ENCODE peak calls at places on chromosomes 2 and 18, in nine cellular contexts. O, W, I, X, N, L, B, K and Y are unnamed samples. For H3K4me1, the result is how much of the 10 kb centered on the place peaks cover.

GRCh38 chr2:207854484-207855386 is 85.0 kb upstream of the FZD5 start:
- DNase-seq in L (no peak), K (no peak), X (no peak), B (no peak), N (no peak), W (no peak), O (no peak), I (no peak), Y (no peak)

GRCh38 chr2:203997481-203997880 is 60.9 kb downstream of the ICOS start:
- DNase-seq in I (no peak), K (no peak), L (no peak), N (no peak), B (no peak), O (no peak), X (no peak), W (no peak), Y (no peak)

GRCh38 chr18:58666176-58666575 is 5.1 kb upstream of the MALT1 start:
- DNase-seq in B (no peak), N (no peak), K (no peak), O (no peak), L (no peak), W (no peak), I (no peak), X (no peak), Y (no peak)

GRCh38 chr2:161796192-161796591 is 172.0 kb downstream of the SLC4A10 start:
- DNase-seq in N (no peak), I (no peak), W (no peak), K (peak), X (no peak), L (peak), B (no peak), O (peak), Y (no peak)

GRCh38 chr2:144183744-144184143 is 336.2 kb downstream of the ZEB2 start:
- DNase-seq in I (no peak), W (no peak), L (no peak), O (no peak), N (no peak), X (no peak), K (no peak), B (no peak), Y (no peak)

GRCh38 chr2:121699421-121700328 is 37.0 kb downstream of the NIFK start:
- DNase-seq in X (no peak), L (peak), B (no peak), K (peak), O (peak), N (no peak), I (peak), W (peak), Y (peak)

GRCh38 chr2:175805442-175806114 is 196.5 kb downstream of the LNPK start:
- DNase-seq in N (no peak), L (no peak), K (no peak), W (no peak), B (no peak), X (no peak), I (no peak), O (no peak), Y (no peak)

GRCh38 chr18:44518666-44519065 is 162.0 kb upstream of the SETBP1 start:
- DNase-seq in K (no peak), O (no peak), W (no peak), N (no peak), B (no peak), I (no peak), L (no peak), X (no peak), Y (no peak)

GRCh38 chr18:69400253-69400975 is at the start of gene DOK6:
- DNase-seq in N (peak), X (peak), I (peak), L (no peak), B (peak), W (no peak), K (peak), O (peak), Y (peak)

GRCh38 chr2:173196080-173196479 is 120.4 kb downstream of the MAP3K20 start:
- DNase-seq in I (no peak), N (no peak), X (peak), W (no peak), L (no peak), O (no peak), B (no peak), K (no peak), Y (no peak)

GRCh38 chr2:205743137-205743536 is 60.8 kb downstream of the NRP2 start:
- DNase-seq in L (no peak), I (no peak), X (no peak), O (no peak), W (no peak), B (no peak), K (no peak), N (no peak), Y (no peak)

GRCh38 chr2:48779019-48779418 is 23.5 kb upstream of the LHCGR start:
- DNase-seq in L (no peak), B (no peak), N (no peak), W (no peak), O (no peak), X (no peak), K (no peak), I (no peak), Y (no peak)

GRCh38 chr2:230135126-230135525 is 66.4 kb upstream of the SLC16A14 start:
- DNase-seq in X (no peak), K (no peak), L (no peak), W (no peak), B (no peak), I (no peak), N (no peak), O (no peak), Y (no peak)

GRCh38 chr2:191514613-191515012 is 163.3 kb upstream of the NABP1 start:
- DNase-seq in I (no peak), L (no peak), X (no peak), B (no peak), W (no peak), K (no peak), O (no peak), N (no peak), Y (no peak)

GRCh38 chr2:96207778-96208143 is 866 bp downstream of the STARD7 start:
- DNase-seq in W (no peak), L (no peak), N (no peak), I (no peak), K (no peak), X (no peak), O (no peak), B (no peak), Y (no peak)

GRCh38 chr2:112923967-112924338 is 13.0 kb downstream of the IL37 start:
- DNase-seq in N (no peak), K (no peak), W (no peak), B (no peak), X (no peak), O (no peak), I (no peak), L (no peak), Y (no peak)

GRCh38 chr2:1369905-1370304 is 43.4 kb upstream of the TPO start:
- DNase-seq in K (no peak), N (no peak), B (no peak), L (no peak), W (no peak), O (no peak), X (no peak), I (no peak), Y (no peak)

GRCh38 chr2:1371066-1371465 is 42.2 kb upstream of the TPO start:
- DNase-seq in N (no peak), W (no peak), I (no peak), L (no peak), O (peak), X (no peak), K (no peak), B (no peak), Y (no peak)

GRCh38 chr2:1374281-1374680 is 39.0 kb upstream of the TPO start:
- DNase-seq in B (no peak), I (no peak), O (no peak), L (no peak), K (no peak), X (no peak), N (no peak), W (no peak), Y (no peak)

GRCh38 chr2:1377473-1377872 is 35.8 kb upstream of the TPO start:
- DNase-seq in W (no peak), N (no peak), L (no peak), K (no peak), B (no peak), X (no peak), I (no peak), O (no peak), Y (no peak)

DNA sequence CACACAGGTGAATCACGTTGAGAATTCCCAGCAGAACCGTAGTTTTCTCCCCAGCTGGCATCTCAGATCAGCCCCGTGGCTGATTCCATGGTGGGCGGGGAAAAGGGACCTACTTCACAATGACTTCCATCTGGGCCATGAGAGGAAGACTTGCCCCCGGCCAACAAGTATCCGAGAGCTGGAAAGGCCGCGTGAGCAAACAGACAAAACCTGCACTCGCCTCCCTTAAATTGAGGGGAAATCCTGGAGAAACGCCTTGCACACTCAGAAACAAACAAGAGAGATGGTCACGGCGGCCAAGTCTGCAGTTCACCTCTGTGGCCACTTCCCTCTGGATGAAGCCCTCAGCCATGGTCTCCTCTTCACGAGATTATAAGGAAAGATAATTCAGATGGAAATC is 39.5 kb upstream of the TPO start:
- DNase-seq in W (no peak), L (no peak), K (no peak), O (no peak), X (no peak), I (no peak), N (no peak), B (no peak), Y (no peak)
- H3K4me3 ChIP-seq in W (peak), L (peak), K (no peak), O (no peak), X (no peak), I (no peak), N (no peak), B (no peak), Y (peak)

GRCh38 chr2:237766334-237766733 is 32.2 kb upstream of the RBM44 start:
- DNase-seq in B (no peak), L (no peak), N (no peak), W (no peak), X (no peak), K (no peak), O (no peak), I (no peak), Y (no peak)
- TF ChIP-seq CTCF in B (no peak), L (no peak), N (no peak), W (no peak), X (no peak), K (no peak), O (no peak), I (no peak), Y (no peak)

GRCh38 chr2:20576598-20577115 is 74.2 kb downstream of the HS1BP3 start:
- DNase-seq in L (no peak), B (no peak), W (no peak), O (no peak), X (no peak), N (no peak), K (no peak), I (no peak), Y (no peak)
- H3K4me1 ChIP-seq in L (half or more), B (under half), W (under half), O (under half), X (under half), N (under half), K (half or more), I (under half), Y (under half)

DNA sequence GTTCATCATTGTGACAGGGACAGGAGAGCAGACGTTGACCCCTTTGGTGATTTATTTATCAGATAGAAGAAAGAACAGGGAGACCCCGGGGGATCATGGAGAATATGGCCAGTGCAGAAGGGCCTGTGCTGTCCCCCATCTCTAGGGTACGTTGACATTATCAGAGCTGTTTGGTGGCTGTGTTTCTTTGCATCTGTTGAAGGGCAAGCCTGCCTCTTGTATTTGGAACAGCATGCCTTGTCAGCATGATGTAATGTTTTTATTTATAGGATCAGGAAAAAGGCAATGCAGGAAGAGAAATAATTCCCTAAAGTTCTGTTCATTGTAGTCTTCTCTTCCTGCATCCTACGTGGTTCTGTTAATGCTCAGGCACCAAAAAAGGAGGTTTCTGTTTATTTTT is 49.8 kb upstream of the CABYR start:
- DNase-seq in W (no peak), I (no peak), N (no peak), X (no peak), O (no peak), L (no peak), B (no peak), K (no peak), Y (peak)
- H3K4me3 ChIP-seq in W (no peak), I (no peak), N (no peak), X (no peak), O (no peak), L (no peak), B (no peak), K (no peak), Y (no peak)

GRCh38 chr18:72700961-72701710 is 157.0 kb upstream of the CBLN2 start:
- DNase-seq in B (no peak), W (no peak), X (no peak), K (no peak), O (no peak), I (no peak), L (no peak), N (no peak), Y (no peak)
- TF ChIP-seq CTCF in B (no peak), W (peak), X (peak), K (peak), O (no peak), I (no peak), L (no peak), N (no peak), Y (peak)

DNA sequence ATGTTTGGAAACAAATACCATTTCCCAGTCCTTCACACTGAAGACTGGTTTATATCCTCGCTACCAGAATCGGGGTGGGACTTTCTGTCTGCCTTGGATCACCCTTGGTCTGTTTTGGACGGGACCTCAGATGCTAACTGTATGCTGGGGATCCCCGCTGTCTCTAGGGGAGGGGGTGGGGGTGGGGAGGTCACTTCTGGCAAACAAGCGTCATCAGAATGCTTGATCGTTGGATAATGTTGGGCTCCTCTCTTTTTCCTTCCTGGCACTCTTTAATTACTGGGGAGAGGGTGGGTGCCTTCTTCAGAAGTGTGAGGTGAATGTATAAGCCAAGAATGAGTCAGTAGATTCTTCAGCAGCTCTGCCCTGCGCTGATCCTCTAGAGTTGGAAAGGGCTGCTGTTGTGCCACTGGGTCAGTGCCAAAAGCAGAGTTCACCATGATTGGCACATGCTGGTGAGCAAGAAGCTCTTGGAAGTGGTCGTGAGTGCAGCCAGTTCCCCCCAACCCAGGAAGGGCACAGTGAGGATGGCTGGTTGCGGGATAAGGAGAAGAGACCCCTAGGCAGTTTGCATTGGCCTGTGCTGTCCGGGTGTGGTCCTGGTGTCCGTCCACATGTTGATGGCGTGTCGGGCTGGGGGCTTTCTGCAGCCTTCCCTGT is 32.2 kb downstream of the DGKD start:
- DNase-seq in L (no peak), O (no peak), I (no peak), B (no peak), W (no peak), X (no peak), K (no peak), N (peak), Y (no peak)
- H3K4me1 ChIP-seq in L (under half), O (under half), I (under half), B (under half), W (under half), X (under half), K (under half), N (under half), Y (half or more)

GRCh38 chr2:154697422-154698237 is 865 bp upstream of the KCNJ3 start:
- DNase-seq in B (no peak), I (peak), N (peak), K (no peak), L (no peak), W (no peak), O (peak), X (peak), Y (peak)
- H3K4me3 ChIP-seq in B (peak), I (peak), N (peak), K (peak), L (peak), W (peak), O (peak), X (peak), Y (peak)

GRCh38 chr18:67282796-67283195 is 233.7 kb downstream of the DSEL start:
- DNase-seq in O (no peak), B (no peak), I (no peak), N (no peak), K (no peak), X (no peak), L (no peak), W (no peak), Y (no peak)

GRCh38 chr18:67278984-67279383 is 237.5 kb downstream of the DSEL start:
- DNase-seq in X (no peak), I (no peak), O (no peak), N (no peak), B (no peak), L (no peak), W (no peak), K (no peak), Y (no peak)

GRCh38 chr18:67281746-67282145 is 234.8 kb downstream of the DSEL start:
- DNase-seq in O (no peak), I (no peak), K (no peak), W (no peak), N (no peak), B (no peak), X (no peak), L (no peak), Y (no peak)

GRCh38 chr18:67285583-67285982 is 230.9 kb downstream of the DSEL start:
- DNase-seq in X (no peak), I (no peak), N (no peak), K (no peak), O (no peak), W (no peak), B (no peak), L (no peak), Y (no peak)

GRCh38 chr18:67280843-67281242 is 235.7 kb downstream of the DSEL start:
- DNase-seq in K (no peak), L (no peak), W (no peak), I (no peak), B (no peak), X (no peak), O (no peak), N (no peak), Y (no peak)
- TF ChIP-seq CTCF in K (no peak), L (no peak), W (no peak), I (no peak), B (no peak), X (no peak), O (no peak), N (no peak), Y (no peak)

GRCh38 chr2:47039913-47040562 is 115.1 kb downstream of the STPG4 start:
- DNase-seq in L (no peak), N (no peak), B (no peak), K (no peak), I (no peak), O (no peak), W (no peak), X (no peak), Y (no peak)

GRCh38 chr2:47041065-47041464 is 114.0 kb downstream of the STPG4 start:
- DNase-seq in X (no peak), B (no peak), W (no peak), K (no peak), N (no peak), I (no peak), L (peak), O (no peak), Y (peak)

GRCh38 chr2:47040662-47041061 is 114.4 kb downstream of the STPG4 start:
- DNase-seq in W (no peak), N (no peak), I (no peak), X (no peak), K (no peak), O (no peak), L (no peak), B (no peak), Y (no peak)

GRCh38 chr2:47038656-47039501 is 116.2 kb downstream of the STPG4 start:
- DNase-seq in L (no peak), I (no peak), K (no peak), X (no peak), W (no peak), B (no peak), N (no peak), O (peak), Y (no peak)

DNA sequence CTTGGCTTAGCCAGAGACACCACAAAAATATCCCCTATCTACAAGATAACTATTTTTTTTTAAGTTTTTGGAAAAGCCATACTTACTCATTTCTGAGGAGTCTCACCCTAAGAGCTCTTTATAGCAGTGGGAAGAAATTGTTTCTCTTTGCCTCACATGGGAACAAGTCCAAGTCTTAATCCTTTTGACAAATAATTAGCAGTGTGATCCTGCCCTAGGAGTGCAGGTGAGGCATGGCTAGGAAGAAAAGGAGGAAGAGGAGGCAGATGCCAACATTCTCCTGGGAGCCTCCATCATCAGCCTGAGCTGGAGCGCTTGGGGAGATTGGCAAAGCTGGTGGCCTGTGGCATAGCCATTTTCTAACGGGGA is 115.6 kb downstream of the STPG4 start:
- DNase-seq in B (no peak), L (no peak), X (no peak), K (no peak), N (no peak), W (no peak), O (no peak), I (no peak), Y (no peak)
- H3K4me1 ChIP-seq in B (under half), L (half or more), X (under half), K (half or more), N (under half), W (half or more), O (under half), I (under half), Y (half or more)